ENCODE peak calls at places on chromosomes 4 and X, in seven cellular contexts. L is Right ventricle myocardium superior, E is nephron progenitor cell, A is mammary epithelial cell, D is AG08395, P is occipital lobe, K is stomach. F is an unnamed sample.

GRCh38 chrX:153598541-153599191 is at the start of gene CCNQ:
- DNase-seq in L (no peak), E (peak), A (peak), D (no peak), P (no peak), K (peak), F (no peak)

GRCh38 chrX:96372313-96373046 is 312.2 kb upstream of the DIAPH2 start:
- DNase-seq in L (no peak), E (peak), A (peak), D (peak), P (no peak), K (no peak), F (no peak)

GRCh38 chr4:164251257-164251656 is 502.7 kb upstream of the SMIM31 start:
- DNase-seq in L (no peak), E (no peak), A (peak), D (no peak), P (no peak), K (no peak), F (no peak)

GRCh38 chrX:113545040-113545439 is 704.4 kb upstream of the AMOT start:
- DNase-seq in L (no peak), E (no peak), A (no peak), D (no peak), P (no peak), K (no peak), F (no peak)

GRCh38 chrX:71052721-71053120 is 15.4 kb downstream of the SNX12 start:
- DNase-seq in L (no peak), E (no peak), A (no peak), D (no peak), P (no peak), K (no peak), F (no peak)

GRCh38 chr4:85607624-85608023 is 132.7 kb downstream of the ARHGAP24 start:
- DNase-seq in L (no peak), E (no peak), A (no peak), D (no peak), P (no peak), K (peak), F (no peak)

GRCh38 chrX:12149670-12150407 is 11.6 kb downstream of the FRMPD4 start:
- DNase-seq in L (no peak), E (no peak), A (peak), D (no peak), P (no peak), K (no peak), F (no peak)

GRCh38 chr4:174496631-174497442 is 25.5 kb downstream of the HPGD start:
- DNase-seq in L (no peak), E (no peak), A (no peak), D (no peak), P (no peak), K (no peak), F (no peak)

GRCh38 chrX:71184092-71184491 is 38.9 kb upstream of the GJB1 start:
- DNase-seq in L (no peak), E (no peak), A (no peak), D (no peak), P (no peak), K (no peak), F (no peak)

GRCh38 chr4:37825943-37826281 is 574 bp upstream of the PGM2 start:
- DNase-seq in L (no peak), E (no peak), A (peak), D (peak), P (peak), K (no peak), F (no peak)

GRCh38 chr4:18691431-18692200 is 670.1 kb upstream of the LCORL start:
- DNase-seq in L (peak), E (peak), A (no peak), D (no peak), P (no peak), K (no peak), F (no peak)

GRCh38 chrX:20361890-20362262 is 95.2 kb upstream of the RPS6KA3 start:
- DNase-seq in L (no peak), E (no peak), A (no peak), D (peak), P (no peak), K (no peak), F (no peak)

GRCh38 chr4:118790544-118790943 is 45.4 kb downstream of the SEC24D start:
- DNase-seq in L (no peak), E (no peak), A (no peak), D (no peak), P (no peak), K (no peak), F (no peak)

GRCh38 chrX:43836435-43837184 is 45.6 kb downstream of the MAOB start:
- DNase-seq in L (no peak), E (no peak), A (peak), D (peak), P (no peak), K (no peak), F (no peak)

GRCh38 chr4:111890412-111890811 is 254.8 kb upstream of the FAM241A start:
- DNase-seq in L (no peak), E (no peak), A (no peak), D (no peak), P (no peak), K (no peak), F (no peak)

GRCh38 chr4:54647070-54647469 is 10.7 kb upstream of the KIT start:
- DNase-seq in L (no peak), E (no peak), A (no peak), D (no peak), P (no peak), K (no peak), F (no peak)

GRCh38 chr4:132669786-132670185 is 479.3 kb upstream of the PCDH10 start:
- DNase-seq in L (no peak), E (no peak), A (no peak), D (no peak), P (no peak), K (no peak), F (no peak)

GRCh38 chrX:150507251-150507856 is 61.1 kb upstream of the MTM1 start:
- DNase-seq in L (peak), E (no peak), A (no peak), D (peak), P (no peak), K (no peak), F (peak)

GRCh38 chr4:106287353-106287969 is 28.5 kb downstream of the TBCK start:
- DNase-seq in L (no peak), E (no peak), A (peak), D (peak), P (no peak), K (no peak), F (no peak)

GRCh38 chr4:79319975-79320374 is 5.9 kb downstream of the NAA11 start:
- DNase-seq in L (no peak), E (no peak), A (no peak), D (no peak), P (no peak), K (no peak), F (no peak)

GRCh38 chr4:105622269-105622668 is 69.8 kb downstream of the ARHGEF38 start:
- DNase-seq in L (no peak), E (no peak), A (no peak), D (no peak), P (no peak), K (no peak), F (no peak)

GRCh38 chr4:972651-973424 is 531 bp downstream of the DGKQ start:
- DNase-seq in L (no peak), E (peak), A (peak), D (peak), P (no peak), K (peak), F (no peak)

GRCh38 chrX:20066968-20067708 is 49.6 kb downstream of the MAP7D2 start:
- DNase-seq in L (no peak), E (no peak), A (peak), D (peak), P (no peak), K (no peak), F (peak)

GRCh38 chrX:54479471-54480122 is 16.4 kb downstream of the FGD1 start:
- DNase-seq in L (no peak), E (peak), A (no peak), D (no peak), P (no peak), K (no peak), F (no peak)

GRCh38 chr4:10684631-10685030 is at the start of gene CLNK:
- DNase-seq in L (no peak), E (no peak), A (no peak), D (no peak), P (no peak), K (no peak), F (no peak)

GRCh38 chr4:177638871-177639270 is 196.6 kb upstream of the AGA start:
- DNase-seq in L (no peak), E (no peak), A (no peak), D (no peak), P (no peak), K (no peak), F (no peak)

GRCh38 chrX:134654398-134655012 is 3.8 kb downstream of the PLAC1 start:
- DNase-seq in L (no peak), E (no peak), A (no peak), D (no peak), P (no peak), K (no peak), F (no peak)

GRCh38 chr4:112516401-112517066 is 554 bp upstream of the NEUROG2 start:
- DNase-seq in L (peak), E (peak), A (no peak), D (no peak), P (no peak), K (no peak), F (no peak)

GRCh38 chr4:142913034-142913433 is 66.9 kb upstream of the INPP4B start:
- DNase-seq in L (no peak), E (no peak), A (no peak), D (no peak), P (no peak), K (no peak), F (no peak)

GRCh38 chrX:114465689-114466088 is 118.2 kb upstream of the HTR2C start:
- DNase-seq in L (no peak), E (no peak), A (no peak), D (no peak), P (no peak), K (no peak), F (no peak)

GRCh38 chr4:4784379-4784778 is 75.1 kb upstream of the MSX1 start:
- DNase-seq in L (no peak), E (no peak), A (no peak), D (no peak), P (no peak), K (no peak), F (no peak)

GRCh38 chr4:186472948-186473347 is 82.4 kb downstream of the MTNR1A start:
- DNase-seq in L (no peak), E (peak), A (peak), D (peak), P (no peak), K (no peak), F (no peak)

GRCh38 chr4:174156239-174156826 is 127.1 kb downstream of the FBXO8 start:
- DNase-seq in L (no peak), E (no peak), A (peak), D (peak), P (no peak), K (no peak), F (no peak)

GRCh38 chr4:26083987-26084386 is 170.0 kb downstream of the SMIM20 start:
- DNase-seq in L (no peak), E (no peak), A (peak), D (peak), P (no peak), K (no peak), F (no peak)

GRCh38 chrX:138128025-138128671 is 562.2 kb downstream of the ZIC3 start:
- DNase-seq in L (no peak), E (peak), A (peak), D (peak), P (no peak), K (no peak), F (peak)

GRCh38 chrX:31931225-31931624 is 859.4 kb upstream of the FTHL17 start:
- DNase-seq in L (no peak), E (no peak), A (peak), D (no peak), P (no peak), K (no peak), F (no peak)

GRCh38 chr4:153458969-153459368 is 7.2 kb upstream of the TMEM131L start:
- DNase-seq in L (no peak), E (no peak), A (no peak), D (no peak), P (no peak), K (no peak), F (no peak)

GRCh38 chr4:31538877-31539276 is 818.7 kb downstream of the PCDH7 start:
- DNase-seq in L (no peak), E (no peak), A (no peak), D (no peak), P (no peak), K (no peak), F (no peak)

GRCh38 chr4:6472387-6473263 is at the start of gene PPP2R2C:
- DNase-seq in L (no peak), E (peak), A (no peak), D (no peak), P (no peak), K (no peak), F (no peak)